ENCODE peak calls at places on chromosomes 2 and 18, in seven cellular contexts. One of them, this sample, is unnamed.

GRCh38 chr18:73626859-73627258 is 520.8 kb downstream of the FBXO15 start:
- DNase-seq in esophagus squamous epithelium: no peak
- DNase-seq in astrocyte of the cerebellum: no peak
- DNase-seq in mammary epithelial cell: no peak
- DNase-seq in astrocyte of the spinal cord: no peak
- DNase-seq in GM20000: no peak
- DNase-seq in HFF-Myc: no peak
- DNase-seq in this sample: no peak

GRCh38 chr2:86360781-86361180 is 23.4 kb upstream of the REEP1 start:
- DNase-seq in astrocyte of the spinal cord: no peak
- DNase-seq in mammary epithelial cell: no peak
- DNase-seq in esophagus squamous epithelium: no peak
- DNase-seq in GM20000: no peak
- DNase-seq in astrocyte of the cerebellum: no peak
- DNase-seq in HFF-Myc: no peak
- DNase-seq in this sample: no peak

GRCh38 chr2:45275806-45276205 is 266.6 kb upstream of the SIX2 start:
- DNase-seq in astrocyte of the cerebellum: no peak
- DNase-seq in HFF-Myc: no peak
- DNase-seq in esophagus squamous epithelium: no peak
- DNase-seq in mammary epithelial cell: peak; percentile 77
- DNase-seq in GM20000: no peak
- DNase-seq in astrocyte of the spinal cord: no peak
- DNase-seq in this sample: no peak

GRCh38 chr2:769771-770170 is 92.6 kb upstream of the TMEM18 start:
- DNase-seq in astrocyte of the cerebellum: no peak
- DNase-seq in GM20000: no peak
- DNase-seq in mammary epithelial cell: no peak
- DNase-seq in astrocyte of the spinal cord: no peak
- DNase-seq in HFF-Myc: no peak
- DNase-seq in esophagus squamous epithelium: no peak
- DNase-seq in this sample: peak; percentile 47

GRCh38 chr18:36186461-36187137 is 698 bp upstream of the MOCOS start:
- DNase-seq in mammary epithelial cell: peak; percentile 33
- DNase-seq in GM20000: no peak
- DNase-seq in astrocyte of the spinal cord: no peak
- DNase-seq in esophagus squamous epithelium: no peak
- DNase-seq in HFF-Myc: no peak
- DNase-seq in astrocyte of the cerebellum: no peak
- DNase-seq in this sample: peak; percentile 40

GRCh38 chr18:70335892-70336726 is 47.3 kb downstream of the SOCS6 start:
- DNase-seq in HFF-Myc: no peak
- DNase-seq in GM20000: no peak
- DNase-seq in mammary epithelial cell: peak; percentile 90
- DNase-seq in esophagus squamous epithelium: no peak
- DNase-seq in astrocyte of the spinal cord: peak; percentile 10
- DNase-seq in astrocyte of the cerebellum: no peak
- DNase-seq in this sample: no peak

GRCh38 chr2:96824079-96824870 is 8.2 kb downstream of the CNNM3 start:
- DNase-seq in GM20000: no peak
- DNase-seq in esophagus squamous epithelium: no peak
- DNase-seq in astrocyte of the spinal cord: peak; percentile 56
- DNase-seq in astrocyte of the cerebellum: peak; percentile 57
- DNase-seq in HFF-Myc: no peak
- DNase-seq in mammary epithelial cell: no peak
- DNase-seq in this sample: no peak

GRCh38 chr2:40087434-40087833 is 308.4 kb upstream of the THUMPD2 start:
- DNase-seq in mammary epithelial cell: no peak
- DNase-seq in HFF-Myc: no peak
- DNase-seq in astrocyte of the cerebellum: no peak
- DNase-seq in GM20000: no peak
- DNase-seq in esophagus squamous epithelium: no peak
- DNase-seq in astrocyte of the spinal cord: no peak
- DNase-seq in this sample: no peak

GRCh38 chr18:26461405-26461804 is 86.9 kb downstream of the KCTD1 start:
- DNase-seq in HFF-Myc: no peak
- DNase-seq in esophagus squamous epithelium: no peak
- DNase-seq in astrocyte of the cerebellum: no peak
- DNase-seq in GM20000: no peak
- DNase-seq in mammary epithelial cell: no peak
- DNase-seq in astrocyte of the spinal cord: no peak
- DNase-seq in this sample: no peak

GRCh38 chr2:67991456-67991855 is 71.3 kb downstream of the C1D start:
- DNase-seq in astrocyte of the cerebellum: no peak
- DNase-seq in esophagus squamous epithelium: no peak
- DNase-seq in GM20000: no peak
- DNase-seq in mammary epithelial cell: no peak
- DNase-seq in HFF-Myc: peak; percentile 9
- DNase-seq in astrocyte of the spinal cord: no peak
- DNase-seq in this sample: no peak

GRCh38 chr18:37429768-37430167 is 135.8 kb downstream of the CELF4 start:
- DNase-seq in mammary epithelial cell: no peak
- DNase-seq in GM20000: no peak
- DNase-seq in astrocyte of the spinal cord: no peak
- DNase-seq in esophagus squamous epithelium: no peak
- DNase-seq in astrocyte of the cerebellum: no peak
- DNase-seq in HFF-Myc: no peak
- DNase-seq in this sample: no peak

GRCh38 chr2:119377266-119377972 is 10.6 kb downstream of the DBI start:
- DNase-seq in HFF-Myc: no peak
- DNase-seq in esophagus squamous epithelium: no peak
- DNase-seq in mammary epithelial cell: no peak
- DNase-seq in astrocyte of the spinal cord: no peak
- DNase-seq in GM20000: no peak
- DNase-seq in astrocyte of the cerebellum: no peak
- DNase-seq in this sample: no peak

GRCh38 chr2:105398522-105399206 is at the start of gene FHL2:
- DNase-seq in esophagus squamous epithelium: no peak
- DNase-seq in GM20000: peak; percentile 92
- DNase-seq in mammary epithelial cell: peak; percentile 77
- DNase-seq in HFF-Myc: no peak
- DNase-seq in astrocyte of the spinal cord: peak; percentile 88
- DNase-seq in astrocyte of the cerebellum: peak; percentile 44
- DNase-seq in this sample: peak; percentile 79

GRCh38 chr18:70422061-70422965 is 133.5 kb downstream of the SOCS6 start:
- DNase-seq in astrocyte of the cerebellum: peak; percentile 76
- DNase-seq in astrocyte of the spinal cord: peak; percentile 95
- DNase-seq in GM20000: no peak
- DNase-seq in mammary epithelial cell: peak; percentile 96
- DNase-seq in esophagus squamous epithelium: no peak
- DNase-seq in HFF-Myc: peak; percentile 86
- DNase-seq in this sample: peak; percentile 26

GRCh38 chr2:120867290-120868231 is 131.9 kb downstream of the GLI2 start:
- DNase-seq in GM20000: no peak
- DNase-seq in esophagus squamous epithelium: no peak
- DNase-seq in HFF-Myc: no peak
- DNase-seq in astrocyte of the cerebellum: no peak
- DNase-seq in astrocyte of the spinal cord: peak; percentile 86
- DNase-seq in mammary epithelial cell: peak; percentile 55
- DNase-seq in this sample: peak; percentile 5

GRCh38 chr2:20525041-20526035 is 78.5 kb downstream of the RHOB start:
- DNase-seq in HFF-Myc: no peak
- DNase-seq in astrocyte of the cerebellum: no peak
- DNase-seq in esophagus squamous epithelium: no peak
- DNase-seq in mammary epithelial cell: peak; percentile 44
- DNase-seq in astrocyte of the spinal cord: peak; percentile 58
- DNase-seq in GM20000: peak; percentile 75
- DNase-seq in this sample: peak; percentile 12

GRCh38 chr18:6546229-6546628 is 131.5 kb upstream of the L3MBTL4 start:
- DNase-seq in mammary epithelial cell: peak; percentile 83
- DNase-seq in HFF-Myc: no peak
- DNase-seq in astrocyte of the spinal cord: no peak
- DNase-seq in astrocyte of the cerebellum: peak; percentile 35
- DNase-seq in esophagus squamous epithelium: no peak
- DNase-seq in GM20000: no peak
- DNase-seq in this sample: no peak

GRCh38 chr2:38010995-38011394 is 65.0 kb downstream of the CYP1B1 start:
- DNase-seq in HFF-Myc: no peak
- DNase-seq in esophagus squamous epithelium: no peak
- DNase-seq in GM20000: no peak
- DNase-seq in astrocyte of the spinal cord: no peak
- DNase-seq in mammary epithelial cell: peak; percentile 51
- DNase-seq in astrocyte of the cerebellum: no peak
- DNase-seq in this sample: no peak

GRCh38 chr2:172672999-172673726 is 62.5 kb upstream of the RAPGEF4 start:
- DNase-seq in astrocyte of the spinal cord: no peak
- DNase-seq in GM20000: no peak
- DNase-seq in astrocyte of the cerebellum: no peak
- DNase-seq in esophagus squamous epithelium: no peak
- DNase-seq in HFF-Myc: peak; percentile 32
- DNase-seq in mammary epithelial cell: peak; percentile 84
- DNase-seq in this sample: no peak

GRCh38 chr2:94994063-94994913 is 31.2 kb upstream of the MAL start:
- DNase-seq in astrocyte of the spinal cord: no peak
- DNase-seq in astrocyte of the cerebellum: no peak
- DNase-seq in HFF-Myc: no peak
- DNase-seq in mammary epithelial cell: no peak
- DNase-seq in esophagus squamous epithelium: no peak
- DNase-seq in GM20000: no peak
- DNase-seq in this sample: no peak

GRCh38 chr2:46748121-46748520 is 167.5 kb downstream of the MCFD2 start:
- DNase-seq in GM20000: no peak
- DNase-seq in mammary epithelial cell: no peak
- DNase-seq in astrocyte of the spinal cord: no peak
- DNase-seq in HFF-Myc: no peak
- DNase-seq in esophagus squamous epithelium: no peak
- DNase-seq in astrocyte of the cerebellum: no peak
- DNase-seq in this sample: no peak

GRCh38 chr18:25144835-25145234 is 207.1 kb downstream of the ZNF521 start:
- DNase-seq in GM20000: no peak
- DNase-seq in astrocyte of the cerebellum: peak; percentile 73
- DNase-seq in astrocyte of the spinal cord: peak; percentile 88
- DNase-seq in HFF-Myc: peak; percentile 12
- DNase-seq in esophagus squamous epithelium: no peak
- DNase-seq in mammary epithelial cell: peak; percentile 56
- DNase-seq in this sample: no peak

GRCh38 chr2:106658616-106659015 is 171.5 kb downstream of the CD8B2 start:
- DNase-seq in astrocyte of the spinal cord: no peak
- DNase-seq in HFF-Myc: no peak
- DNase-seq in mammary epithelial cell: no peak
- DNase-seq in esophagus squamous epithelium: no peak
- DNase-seq in GM20000: no peak
- DNase-seq in astrocyte of the cerebellum: no peak
- DNase-seq in this sample: no peak

GRCh38 chr18:25121442-25121841 is 230.5 kb downstream of the ZNF521 start:
- DNase-seq in astrocyte of the spinal cord: no peak
- DNase-seq in GM20000: no peak
- DNase-seq in mammary epithelial cell: no peak
- DNase-seq in HFF-Myc: no peak
- DNase-seq in esophagus squamous epithelium: no peak
- DNase-seq in astrocyte of the cerebellum: no peak
- DNase-seq in this sample: no peak

GRCh38 chr2:68908392-68908970 is 37.3 kb upstream of the BMP10 start:
- DNase-seq in esophagus squamous epithelium: peak; percentile 11
- DNase-seq in mammary epithelial cell: peak; percentile 94
- DNase-seq in astrocyte of the spinal cord: peak; percentile 90
- DNase-seq in GM20000: peak; percentile 74
- DNase-seq in HFF-Myc: peak; percentile 85
- DNase-seq in astrocyte of the cerebellum: peak; percentile 82
- DNase-seq in this sample: peak; percentile 95

GRCh38 chr2:119223521-119224390 is at the start of gene STEAP3:
- DNase-seq in GM20000: peak; percentile 94
- DNase-seq in HFF-Myc: no peak
- DNase-seq in esophagus squamous epithelium: no peak
- DNase-seq in mammary epithelial cell: peak; percentile 57
- DNase-seq in astrocyte of the cerebellum: no peak
- DNase-seq in astrocyte of the spinal cord: peak; percentile 62
- DNase-seq in this sample: peak; percentile 17

GRCh38 chr2:66700181-66700686 is 265.3 kb downstream of the MEIS1 start:
- DNase-seq in GM20000: no peak
- DNase-seq in HFF-Myc: no peak
- DNase-seq in mammary epithelial cell: peak; percentile 19
- DNase-seq in astrocyte of the spinal cord: no peak
- DNase-seq in esophagus squamous epithelium: no peak
- DNase-seq in astrocyte of the cerebellum: no peak
- DNase-seq in this sample: no peak
- TF ChIP-seq CTCF in GM20000: no peak
- TF ChIP-seq CTCF in HFF-Myc: no peak
- TF ChIP-seq CTCF in mammary epithelial cell: no peak
- TF ChIP-seq CTCF in astrocyte of the spinal cord: no peak
- TF ChIP-seq CTCF in esophagus squamous epithelium: no peak
- TF ChIP-seq CTCF in astrocyte of the cerebellum: no peak
- TF ChIP-seq CTCF in this sample: no peak

GRCh38 chr2:164504253-164504652 is 117.0 kb downstream of the GRB14 start:
- DNase-seq in astrocyte of the spinal cord: no peak
- DNase-seq in mammary epithelial cell: peak; percentile 11
- DNase-seq in astrocyte of the cerebellum: no peak
- DNase-seq in esophagus squamous epithelium: no peak
- DNase-seq in HFF-Myc: no peak
- DNase-seq in GM20000: no peak
- DNase-seq in this sample: no peak
- TF ChIP-seq CTCF in astrocyte of the spinal cord: no peak
- TF ChIP-seq CTCF in mammary epithelial cell: peak; percentile 78
- TF ChIP-seq CTCF in astrocyte of the cerebellum: no peak
- TF ChIP-seq CTCF in esophagus squamous epithelium: peak; percentile 31
- TF ChIP-seq CTCF in HFF-Myc: peak; percentile 36
- TF ChIP-seq CTCF in GM20000: no peak
- TF ChIP-seq CTCF in this sample: no peak

GRCh38 chr18:76620326-76620813 is 125.3 kb upstream of the ZNF516 start:
- DNase-seq in GM20000: peak; percentile 83
- DNase-seq in mammary epithelial cell: peak; percentile 74
- DNase-seq in astrocyte of the spinal cord: peak; percentile 70
- DNase-seq in astrocyte of the cerebellum: no peak
- DNase-seq in HFF-Myc: peak; percentile 45
- DNase-seq in esophagus squamous epithelium: peak; percentile 7
- DNase-seq in this sample: peak; percentile 66
- TF ChIP-seq CTCF in GM20000: peak; percentile 71
- TF ChIP-seq CTCF in mammary epithelial cell: peak; percentile 78
- TF ChIP-seq CTCF in astrocyte of the spinal cord: peak; percentile 83
- TF ChIP-seq CTCF in astrocyte of the cerebellum: peak; percentile 65
- TF ChIP-seq CTCF in HFF-Myc: peak; percentile 61
- TF ChIP-seq CTCF in esophagus squamous epithelium: peak; percentile 35
- TF ChIP-seq CTCF in this sample: peak; percentile 38

DNA sequence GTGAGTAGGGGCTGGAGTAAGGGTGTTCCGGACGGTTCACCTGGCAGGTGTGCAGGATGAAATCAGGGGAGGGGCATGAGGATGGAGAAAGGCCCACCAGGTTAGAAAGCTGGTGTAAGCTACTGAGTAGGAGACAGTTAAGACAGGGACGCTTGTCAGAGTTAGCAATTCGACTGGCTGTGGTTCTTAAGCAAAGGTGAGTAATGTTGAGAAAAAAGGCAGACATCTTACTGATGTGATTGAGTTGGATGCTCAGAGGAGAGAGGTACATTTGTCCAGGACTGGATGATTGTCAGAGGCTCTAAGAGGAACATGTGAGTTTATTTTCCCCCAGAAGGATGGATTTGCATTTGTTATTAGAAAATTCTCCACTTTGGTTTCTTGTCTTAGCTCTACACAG is 90.5 kb upstream of the MGAT5 start:
- DNase-seq in HFF-Myc: no peak
- DNase-seq in mammary epithelial cell: no peak
- DNase-seq in esophagus squamous epithelium: no peak
- DNase-seq in astrocyte of the cerebellum: no peak
- DNase-seq in GM20000: no peak
- DNase-seq in astrocyte of the spinal cord: no peak
- DNase-seq in this sample: no peak
- TF ChIP-seq CTCF in HFF-Myc: no peak
- TF ChIP-seq CTCF in mammary epithelial cell: no peak
- TF ChIP-seq CTCF in esophagus squamous epithelium: no peak
- TF ChIP-seq CTCF in astrocyte of the cerebellum: no peak
- TF ChIP-seq CTCF in GM20000: no peak
- TF ChIP-seq CTCF in astrocyte of the spinal cord: no peak
- TF ChIP-seq CTCF in this sample: no peak

GRCh38 chr2:178306351-178307073 is 112.2 kb downstream of the OSBPL6 start:
- DNase-seq in astrocyte of the cerebellum: no peak
- DNase-seq in esophagus squamous epithelium: no peak
- DNase-seq in HFF-Myc: peak; percentile 16
- DNase-seq in astrocyte of the spinal cord: peak; percentile 14
- DNase-seq in GM20000: peak; percentile 58
- DNase-seq in mammary epithelial cell: peak; percentile 35
- DNase-seq in this sample: peak; percentile 57
- TF ChIP-seq CTCF in astrocyte of the cerebellum: peak; percentile 60
- TF ChIP-seq CTCF in esophagus squamous epithelium: peak; percentile 54
- TF ChIP-seq CTCF in HFF-Myc: peak; percentile 71
- TF ChIP-seq CTCF in astrocyte of the spinal cord: peak; percentile 73
- TF ChIP-seq CTCF in GM20000: peak; percentile 69
- TF ChIP-seq CTCF in mammary epithelial cell: peak; percentile 77
- TF ChIP-seq CTCF in this sample: peak; percentile 54